ENCODE peak calls at places on chromosomes 4 and X, in nine cellular contexts. S is right cardiac atrium; W is heart left ventricle; T is tibial nerve; V is psoas muscle; Y is H9; K is CD4-positive, alpha-beta memory T cell; N is naive thymus-derived CD4-positive, alpha-beta T cell; C is right atrium auricular region. A is an unnamed sample. For H3K4me1, the result is how much of the 10 kb centered on the place peaks cover.

GRCh38 chr4:105912633-105913032 is 17.4 kb downstream of the NPNT start:
- DNase-seq in C (no peak), W (no peak), N (no peak), V (no peak), K (no peak), T (no peak), Y (no peak), S (no peak), A (no peak)

GRCh38 chrX:150692296-150692695 is 900 bp upstream of the MTMR1 start:
- DNase-seq in V (no peak), T (no peak), N (no peak), S (no peak), C (no peak), K (no peak), Y (no peak), W (no peak), A (no peak)

GRCh38 chr4:3651267-3651846 is 114.8 kb upstream of the ADRA2C start:
- DNase-seq in W (no peak), V (no peak), C (no peak), S (no peak), N (no peak), K (no peak), T (no peak), Y (no peak), A (no peak)

GRCh38 chr4:4693258-4693657 is 151.4 kb upstream of the STX18 start:
- DNase-seq in N (no peak), W (no peak), T (no peak), Y (no peak), V (no peak), C (no peak), K (no peak), S (no peak), A (no peak)

GRCh38 chrX:31858915-31859314 is 787.1 kb upstream of the FTHL17 start:
- DNase-seq in N (no peak), T (no peak), Y (no peak), S (no peak), K (no peak), C (no peak), W (no peak), V (no peak), A (no peak)

GRCh38 chrX:39162322-39162721 is 361.1 kb downstream of the MID1IP1 start:
- DNase-seq in Y (peak), W (no peak), S (peak), C (no peak), T (no peak), V (peak), K (peak), N (peak), A (no peak)

GRCh38 chrX:13078739-13079444 is 34.5 kb upstream of the FAM9C start:
- DNase-seq in Y (no peak), S (peak), T (peak), W (peak), N (no peak), V (peak), C (peak), K (no peak), A (no peak)

GRCh38 chr4:94357624-94358023 is 15.0 kb upstream of the HPGDS start:
- DNase-seq in K (no peak), W (no peak), S (no peak), T (no peak), N (no peak), C (no peak), Y (no peak), V (no peak), A (no peak)

GRCh38 chrX:103396186-103396585 is 19.8 kb downstream of the BEX3 start:
- DNase-seq in N (no peak), C (no peak), S (no peak), K (no peak), W (no peak), V (no peak), T (no peak), Y (no peak), A (no peak)

GRCh38 chr4:99945718-99946345 is 586 bp downstream of the DNAJB14 start:
- DNase-seq in T (no peak), S (no peak), Y (no peak), W (peak), C (no peak), K (no peak), N (no peak), V (no peak), A (no peak)

GRCh38 chr4:136336479-136336878 is 1195.8 kb downstream of the PCDH18 start:
- DNase-seq in N (no peak), K (no peak), S (no peak), T (no peak), W (no peak), Y (no peak), V (no peak), C (no peak), A (no peak)

GRCh38 chr4:88745581-88746163 is 48.0 kb upstream of the NAP1L5 start:
- DNase-seq in K (no peak), C (no peak), Y (no peak), V (no peak), W (no peak), S (no peak), N (no peak), T (no peak), A (no peak)

GRCh38 chr4:30757357-30757756 is 37.2 kb downstream of the PCDH7 start:
- DNase-seq in S (no peak), V (no peak), W (no peak), K (no peak), Y (no peak), T (no peak), C (no peak), N (no peak), A (no peak)

GRCh38 chrX:39873111-39873510 is 224.6 kb downstream of the BCOR start:
- DNase-seq in S (no peak), T (no peak), K (no peak), Y (no peak), N (no peak), W (no peak), C (no peak), V (no peak), A (no peak)

GRCh38 chrX:72016881-72017783 is 106.5 kb downstream of the NHSL2 start:
- DNase-seq in N (no peak), K (no peak), T (no peak), W (no peak), Y (peak), C (peak), S (no peak), V (no peak), A (no peak)

GRCh38 chr4:31283689-31284088 is 563.5 kb downstream of the PCDH7 start:
- DNase-seq in S (no peak), Y (no peak), W (no peak), V (no peak), C (no peak), N (no peak), K (no peak), T (no peak), A (no peak)

GRCh38 chr4:118790544-118790943 is 45.4 kb downstream of the SEC24D start:
- DNase-seq in T (no peak), V (no peak), W (no peak), Y (no peak), C (no peak), K (no peak), S (no peak), N (no peak), A (no peak)

GRCh38 chr4:10733486-10733885 is 48.9 kb upstream of the CLNK start:
- DNase-seq in K (no peak), V (no peak), S (no peak), C (no peak), N (no peak), T (no peak), W (no peak), Y (no peak), A (no peak)

GRCh38 chr4:159201168-159201567 is 98.3 kb downstream of the RAPGEF2 start:
- DNase-seq in K (no peak), N (no peak), T (no peak), W (no peak), Y (no peak), V (no peak), C (no peak), S (no peak), A (no peak)

GRCh38 chrX:33086886-33087285 is 124.5 kb downstream of the DMD start:
- DNase-seq in Y (no peak), S (no peak), V (no peak), N (no peak), K (no peak), T (no peak), C (no peak), W (no peak), A (peak)

GRCh38 chrX:118530537-118530936 is 34.9 kb downstream of the DOCK11 start:
- DNase-seq in Y (no peak), S (no peak), T (no peak), W (no peak), V (no peak), C (no peak), K (no peak), N (no peak), A (no peak)

GRCh38 chr4:153039542-153040185 is 103.5 kb downstream of the FHDC1 start:
- DNase-seq in V (no peak), T (no peak), Y (no peak), N (no peak), S (no peak), C (no peak), W (no peak), K (no peak), A (no peak)

GRCh38 chr4:89889289-89889688 is 5.4 kb upstream of the MMRN1 start:
- DNase-seq in W (no peak), Y (no peak), V (no peak), N (no peak), T (no peak), C (peak), S (peak), K (no peak), A (no peak)

GRCh38 chr4:159698336-159698735 is 595.5 kb downstream of the RAPGEF2 start:
- DNase-seq in V (no peak), T (no peak), Y (no peak), W (no peak), S (no peak), K (no peak), C (no peak), N (no peak), A (no peak)

GRCh38 chr4:3783691-3784306 is 17.6 kb downstream of the ADRA2C start:
- DNase-seq in C (no peak), W (peak), N (no peak), Y (peak), V (no peak), T (no peak), S (no peak), K (no peak), A (no peak)

GRCh38 chr4:1417522-1418390 is 11.5 kb upstream of the NKX1-1 start:
- DNase-seq in T (peak), N (no peak), V (no peak), S (peak), Y (peak), C (peak), K (no peak), W (peak), A (no peak)

DNA sequence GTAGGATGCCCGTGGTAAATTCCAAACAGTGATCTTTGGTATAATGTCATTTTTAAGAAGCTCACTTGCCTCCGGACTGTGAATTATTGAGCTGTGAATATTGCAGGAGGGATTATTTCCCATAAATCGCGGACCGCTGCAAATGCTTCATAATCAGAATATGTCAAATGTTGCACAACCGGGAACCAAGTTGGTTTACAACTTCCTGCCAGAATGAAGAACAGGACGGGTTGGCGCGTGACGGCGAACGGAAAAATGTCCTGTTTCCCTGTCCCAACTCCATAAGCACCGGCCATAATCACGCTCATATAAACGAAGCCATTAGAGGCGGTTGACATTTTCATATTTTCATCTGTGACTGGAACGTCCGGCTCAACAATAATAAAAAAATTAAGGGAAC is 67.7 kb downstream of the SHOX start:
- DNase-seq in Y (no peak), K (no peak), W (no peak), N (no peak), V (no peak), C (no peak), S (no peak), T (no peak), A (no peak)
- H3K4me1 ChIP-seq in Y (under half), K (under half), W (under half), N (under half), V (under half), C (under half), S (under half), T (under half), A (under half)

DNA sequence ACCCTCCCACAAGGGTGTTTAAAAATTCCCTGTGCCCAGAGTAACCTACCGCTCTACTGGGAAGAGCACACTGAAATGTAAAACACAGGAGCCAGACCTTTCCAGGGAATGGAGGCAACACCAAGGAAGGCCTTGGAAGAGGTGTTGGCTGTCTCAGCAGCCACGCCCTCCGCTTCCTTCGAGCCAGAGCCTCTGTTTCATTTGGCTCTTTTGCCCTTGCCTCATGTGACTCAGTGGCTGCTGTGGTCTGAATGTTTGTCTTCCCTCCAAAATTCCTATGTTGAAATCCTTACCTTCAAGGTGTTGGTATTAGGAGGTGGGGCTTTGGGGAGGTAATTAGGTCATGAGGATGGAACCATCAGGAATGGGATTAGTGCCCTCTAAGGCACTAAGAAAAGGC is 11.3 kb downstream of the SCD5 start:
- DNase-seq in K (no peak), W (no peak), C (peak), T (no peak), Y (peak), N (no peak), V (no peak), S (no peak), A (no peak)
- H3K4me1 ChIP-seq in K (under half), W (under half), C (under half), T (under half), Y (under half), N (under half), V (under half), S (under half), A (under half)

GRCh38 chr4:8108261-8108660 is 50.4 kb downstream of the ABLIM2 start:
- DNase-seq in C (no peak), K (no peak), W (peak), S (no peak), T (no peak), N (no peak), Y (no peak), V (peak), A (no peak)

GRCh38 chr4:8107146-8107657 is 51.4 kb downstream of the ABLIM2 start:
- DNase-seq in K (no peak), W (peak), V (peak), C (no peak), S (no peak), N (no peak), Y (no peak), T (no peak), A (no peak)

GRCh38 chr4:8109406-8110065 is 49.1 kb downstream of the ABLIM2 start:
- DNase-seq in C (no peak), V (peak), T (no peak), S (no peak), K (no peak), Y (no peak), N (no peak), W (peak), A (no peak)

GRCh38 chr4:8110071-8110986 is 48.3 kb downstream of the ABLIM2 start:
- DNase-seq in C (no peak), S (no peak), W (peak), V (peak), Y (peak), T (no peak), N (no peak), K (no peak), A (peak)

GRCh38 chr4:8108991-8109390 is 49.6 kb downstream of the ABLIM2 start:
- DNase-seq in T (no peak), N (no peak), Y (no peak), S (no peak), C (no peak), V (peak), K (no peak), W (no peak), A (no peak)
- H3K4me1 ChIP-seq in T (under half), N (under half), Y (under half), S (under half), C (under half), V (half or more), K (under half), W (under half), A (under half)

GRCh38 chrX:10608099-10608498 is 12.3 kb downstream of the MID1 start:
- DNase-seq in N (no peak), K (no peak), Y (no peak), S (no peak), V (no peak), T (no peak), W (no peak), C (no peak), A (no peak)
- H3K4me1 ChIP-seq in N (under half), K (under half), Y (under half), S (under half), V (under half), T (under half), W (under half), C (under half), A (under half)

DNA sequence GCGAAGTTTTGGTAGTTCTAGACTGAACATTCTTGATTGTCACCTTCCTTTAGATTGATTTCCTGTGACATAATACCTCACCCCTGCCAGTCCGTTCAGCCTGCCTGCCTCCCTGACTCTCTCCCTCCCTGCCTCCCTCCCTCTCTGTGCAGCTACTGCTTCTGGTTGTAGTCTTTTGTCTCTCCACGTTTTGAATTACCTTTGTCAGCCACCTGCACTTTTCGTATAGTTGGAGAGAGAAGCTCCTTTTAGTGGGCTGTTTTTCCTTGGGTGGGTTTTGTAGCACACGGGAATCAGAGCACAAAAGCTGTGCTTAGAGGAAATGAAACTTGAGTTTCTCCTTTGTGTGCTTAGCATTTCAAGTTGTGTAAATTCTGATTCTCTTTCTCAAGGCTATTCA is 32.6 kb upstream of the MSMO1 start:
- DNase-seq in K (peak), C (no peak), S (no peak), V (no peak), W (no peak), N (peak), Y (no peak), T (no peak), A (no peak)
- H3K4me1 ChIP-seq in K (under half), C (under half), S (under half), V (under half), W (under half), N (under half), Y (under half), T (under half), A (under half)